ENCODE peak calls at places on chromosomes 6 and 20, in five cellular contexts. Y is AG04449; V is testis; B is EL; J is naive thymus-derived CD8-positive, alpha-beta T cell. A is an unnamed sample.

GRCh38 chr6:128723667-128724066 is 159.3 kb upstream of the LAMA2 start:
- DNase-seq in J (no peak), Y (no peak), V (no peak), B (no peak), A (no peak)

GRCh38 chr20:25022680-25023079 is 30.1 kb upstream of the APMAP start:
- DNase-seq in J (no peak), V (peak), B (no peak), Y (no peak), A (no peak)

GRCh38 chr6:133937909-133938308 is 15.1 kb upstream of the TBPL1 start:
- DNase-seq in Y (no peak), B (no peak), J (no peak), V (no peak), A (no peak)

GRCh38 chr6:3888153-3888957 is 39.2 kb downstream of the FAM50B start:
- DNase-seq in J (no peak), Y (no peak), B (no peak), V (no peak), A (no peak)

GRCh38 chr6:107712523-107713213 is 111.4 kb downstream of the SCML4 start:
- DNase-seq in V (no peak), B (peak), J (no peak), Y (no peak), A (no peak)

GRCh38 chr6:4941782-4942672 is 61.8 kb downstream of the RPP40 start:
- DNase-seq in J (peak), B (peak), Y (peak), V (no peak), A (peak)

GRCh38 chr6:159101656-159102055 is 56.9 kb upstream of the TAGAP start:
- DNase-seq in J (no peak), V (peak), B (no peak), Y (no peak), A (no peak)

GRCh38 chr6:36625161-36625919 is 31.2 kb downstream of the SRSF3 start:
- DNase-seq in V (peak), Y (no peak), B (no peak), J (no peak), A (peak)

GRCh38 chr6:90274481-90275030 is 22.1 kb downstream of the BACH2 start:
- DNase-seq in B (no peak), V (no peak), Y (no peak), J (peak), A (no peak)

GRCh38 chr20:3461911-3462677 is 8.7 kb upstream of the ATRN start:
- DNase-seq in Y (no peak), V (no peak), B (no peak), J (no peak), A (no peak)

GRCh38 chr6:12479885-12480284 is 189.7 kb downstream of the EDN1 start:
- DNase-seq in Y (peak), J (no peak), B (peak), V (no peak), A (peak)

GRCh38 chr20:45419188-45420091 is 3.5 kb downstream of the PIGT start:
- DNase-seq in J (no peak), Y (peak), V (no peak), B (peak), A (peak)

GRCh38 chr20:20691477-20691863 is 21.0 kb downstream of the RALGAPA2 start:
- DNase-seq in Y (no peak), J (no peak), B (no peak), V (no peak), A (no peak)

GRCh38 chr20:16412896-16413295 is 160.4 kb downstream of the KIF16B start:
- DNase-seq in Y (no peak), J (no peak), V (no peak), B (no peak), A (peak)

GRCh38 chr6:130969807-130970491 is 93.1 kb downstream of the EPB41L2 start:
- DNase-seq in V (peak), Y (no peak), J (no peak), B (peak), A (peak)

GRCh38 chr6:21987501-21987957 is 309.3 kb downstream of the PRL start:
- DNase-seq in B (peak), J (no peak), V (peak), Y (peak), A (peak)

GRCh38 chr20:33668087-33668790 is 1.5 kb downstream of the ACTL10 start:
- DNase-seq in B (no peak), J (peak), V (peak), Y (no peak), A (no peak)

GRCh38 chr20:11255860-11256259 is 582.1 kb upstream of the JAG1 start:
- DNase-seq in B (no peak), J (no peak), V (no peak), Y (no peak), A (no peak)

GRCh38 chr6:42295181-42295580 is 77.5 kb upstream of the MRPS10 start:
- DNase-seq in Y (no peak), V (no peak), B (no peak), J (no peak), A (no peak)

GRCh38 chr6:162615016-162615717 is 112.4 kb downstream of the PRKN start:
- DNase-seq in B (no peak), Y (no peak), J (no peak), V (no peak), A (no peak)

GRCh38 chr6:167588181-167588919 is 238.4 kb upstream of the AFDN start:
- DNase-seq in J (no peak), V (peak), B (no peak), Y (no peak), A (no peak)

GRCh38 chr20:58199058-58199457 is 29.4 kb downstream of the ANKRD60 start:
- DNase-seq in V (no peak), B (no peak), J (no peak), Y (no peak), A (no peak)

GRCh38 chr6:3318226-3318625 is 59.5 kb downstream of the PSMG4 start:
- DNase-seq in J (peak), Y (no peak), V (no peak), B (no peak), A (no peak)

GRCh38 chr6:105482956-105483355 is 80.1 kb upstream of the PREP start:
- DNase-seq in J (no peak), B (no peak), Y (no peak), V (no peak), A (no peak)

GRCh38 chr20:43102394-43102793 is 87.3 kb downstream of the PTPRT start:
- DNase-seq in B (no peak), Y (no peak), V (no peak), J (no peak), A (no peak)

GRCh38 chr6:13908955-13909381 is 15.8 kb upstream of the RNF182 start:
- DNase-seq in B (peak), V (peak), Y (peak), J (peak), A (no peak)

GRCh38 chr20:11712611-11713160 is 205.0 kb upstream of the BTBD3 start:
- DNase-seq in J (no peak), B (no peak), V (no peak), Y (no peak), A (no peak)

GRCh38 chr6:13629459-13630116 is 14.5 kb downstream of the NOL7 start:
- DNase-seq in J (no peak), B (no peak), Y (no peak), V (no peak), A (no peak)

GRCh38 chr20:38145094-38146075 is 19.7 kb downstream of the TGM2 start:
- DNase-seq in V (no peak), Y (no peak), B (peak), J (no peak), A (no peak)

GRCh38 chr6:65450451-65450850 is 256.6 kb downstream of the EYS start:
- DNase-seq in V (no peak), B (no peak), Y (no peak), J (no peak), A (no peak)

GRCh38 chr6:148745926-148746325 is 904 bp upstream of the UST start:
- DNase-seq in B (peak), V (no peak), J (no peak), Y (no peak), A (no peak)

GRCh38 chr6:33962186-33962585 is 158.4 kb upstream of the MLN start:
- DNase-seq in V (no peak), Y (no peak), B (peak), J (no peak), A (no peak)

GRCh38 chr6:4731996-4732395 is 44.2 kb upstream of the CDYL start:
- DNase-seq in J (no peak), Y (no peak), B (no peak), V (no peak), A (no peak)

GRCh38 chr6:132147530-132148011 is 196.4 kb upstream of the CCN2 start:
- DNase-seq in Y (peak), B (peak), J (no peak), V (no peak), A (peak)

A was measured in BJ.